ENCODE peak calls at places on chromosome 15, in five cellular contexts. O is mesenteric fat pad, W is KG1, I is adrenal gland, E is left lobe of liver. R is an unnamed sample.

GRCh38 chr15:91936182-91936775 is 82.8 kb downstream of the SLCO3A1 start:
- DNase-seq in I (no peak), O (no peak), W (no peak), E (no peak), R (no peak)

GRCh38 chr15:51192560-51193280 is 98.0 kb upstream of the TNFAIP8L3 start:
- DNase-seq in O (peak), I (peak), E (peak), W (peak), R (peak)

GRCh38 chr15:82999905-83000671 is 11.4 kb downstream of the C15orf40 start:
- DNase-seq in W (peak), I (peak), E (no peak), O (no peak), R (no peak)

GRCh38 chr15:67061811-67062348 is 3.5 kb upstream of the SMAD3 start:
- DNase-seq in I (no peak), E (no peak), O (no peak), W (no peak), R (no peak)

GRCh38 chr15:39804026-39804425 is 21.4 kb upstream of the FSIP1 start:
- DNase-seq in E (no peak), O (no peak), W (no peak), I (no peak), R (no peak)

GRCh38 chr15:94056314-94056713 is 175.0 kb upstream of the MCTP2 start:
- DNase-seq in O (no peak), W (no peak), I (no peak), E (no peak), R (no peak)

GRCh38 chr15:69035205-69035917 is 20.9 kb downstream of the NOX5 start:
- DNase-seq in O (peak), W (no peak), I (peak), E (no peak), R (no peak)

GRCh38 chr15:32867313-32867626 is 149.5 kb downstream of the GREM1 start:
- DNase-seq in O (no peak), E (no peak), W (no peak), I (no peak), R (no peak)

GRCh38 chr15:85582719-85583089 is 202.3 kb downstream of the AKAP13 start:
- DNase-seq in O (no peak), W (peak), E (peak), I (peak), R (peak)

GRCh38 chr15:40948706-40949473 is 4.4 kb upstream of the CHAC1 start:
- DNase-seq in O (no peak), E (no peak), I (no peak), W (no peak), R (peak)

GRCh38 chr15:82698711-82699345 is 10.8 kb downstream of the AP3B2 start:
- DNase-seq in O (peak), I (no peak), E (no peak), W (no peak), R (no peak)

GRCh38 chr15:69405110-69405509 is 9.0 kb upstream of the KIF23 start:
- DNase-seq in O (no peak), I (no peak), E (no peak), W (no peak), R (no peak)

GRCh38 chr15:101138086-101138660 is 113.7 kb downstream of the CHSY1 start:
- DNase-seq in O (no peak), I (no peak), W (no peak), E (no peak), R (no peak)

GRCh38 chr15:69703495-69704187 is 251.0 kb downstream of the RPLP1 start:
- DNase-seq in E (no peak), W (no peak), O (no peak), I (no peak), R (no peak)

GRCh38 chr15:45148076-45149059 is 18.6 kb downstream of the DUOX1 start:
- DNase-seq in O (no peak), I (no peak), W (no peak), E (no peak), R (no peak)

GRCh38 chr15:31235298-31236183 is 91.1 kb upstream of the KLF13 start:
- DNase-seq in I (peak), O (no peak), E (no peak), W (no peak), R (peak)

GRCh38 chr15:63942486-63943365 is 103.6 kb downstream of the DAPK2 start:
- DNase-seq in I (no peak), E (peak), O (no peak), W (no peak), R (peak)

GRCh38 chr15:69304176-69304533 is 5.4 kb downstream of the PAQR5 start:
- DNase-seq in E (no peak), W (no peak), I (peak), O (no peak), R (no peak)

GRCh38 chr15:41853191-41853590 is 14.5 kb downstream of the PLA2G4B start:
- DNase-seq in I (no peak), E (no peak), W (no peak), O (no peak), R (no peak)

GRCh38 chr15:23038741-23039150 is 623 bp downstream of the TUBGCP5 start:
- DNase-seq in W (no peak), I (peak), O (no peak), E (no peak), R (no peak)

GRCh38 chr15:98530570-98530969 is 117.8 kb upstream of the IGF1R start:
- DNase-seq in E (no peak), W (no peak), I (no peak), O (no peak), R (no peak)

GRCh38 chr15:27902680-27903385 is 196.3 kb downstream of the OCA2 start:
- DNase-seq in O (no peak), I (no peak), W (no peak), E (no peak), R (no peak)

GRCh38 chr15:66734961-66735908 is 33.2 kb downstream of the SMAD6 start:
- DNase-seq in I (no peak), O (peak), E (peak), W (no peak), R (no peak)

R was measured in heart left ventricle.